ENCODE peak calls at places on chromosomes 1 and 21, in ten cellular contexts. One of them, this sample, is unnamed.

GRCh38 chr1:106678661-106679060 is 377.8 kb upstream of the PRMT6 start:
- DNase-seq in ovary: no peak
- DNase-seq in CD4-positive, alpha-beta T cell: no peak
- DNase-seq in DND-41: no peak
- DNase-seq in MM.1S: no peak
- DNase-seq in tibial nerve: no peak
- DNase-seq in progenitor cell of endocrine pancreas: no peak
- DNase-seq in PC-3: peak
- DNase-seq in GM10248: no peak
- DNase-seq in heart right ventricle: no peak
- DNase-seq in this sample: no peak

GRCh38 chr1:184329255-184329953 is 57.4 kb upstream of the C1orf21 start:
- DNase-seq in ovary: no peak
- DNase-seq in CD4-positive, alpha-beta T cell: no peak
- DNase-seq in DND-41: no peak
- DNase-seq in MM.1S: no peak
- DNase-seq in tibial nerve: no peak
- DNase-seq in progenitor cell of endocrine pancreas: no peak
- DNase-seq in PC-3: no peak
- DNase-seq in GM10248: no peak
- DNase-seq in heart right ventricle: no peak
- DNase-seq in this sample: no peak

GRCh38 chr1:159705251-159705910 is 9.0 kb downstream of the CRP start:
- DNase-seq in ovary: no peak
- DNase-seq in CD4-positive, alpha-beta T cell: no peak
- DNase-seq in DND-41: no peak
- DNase-seq in MM.1S: no peak
- DNase-seq in tibial nerve: no peak
- DNase-seq in progenitor cell of endocrine pancreas: no peak
- DNase-seq in PC-3: no peak
- DNase-seq in GM10248: no peak
- DNase-seq in heart right ventricle: no peak
- DNase-seq in this sample: no peak

GRCh38 chr1:86846166-86846647 is 67.7 kb downstream of the SELENOF start:
- DNase-seq in ovary: no peak
- DNase-seq in CD4-positive, alpha-beta T cell: no peak
- DNase-seq in DND-41: no peak
- DNase-seq in MM.1S: no peak
- DNase-seq in tibial nerve: peak
- DNase-seq in progenitor cell of endocrine pancreas: no peak
- DNase-seq in PC-3: peak
- DNase-seq in GM10248: no peak
- DNase-seq in heart right ventricle: no peak
- DNase-seq in this sample: no peak

GRCh38 chr1:186819563-186819962 is 9.2 kb upstream of the PLA2G4A start:
- DNase-seq in ovary: no peak
- DNase-seq in CD4-positive, alpha-beta T cell: no peak
- DNase-seq in DND-41: no peak
- DNase-seq in MM.1S: no peak
- DNase-seq in tibial nerve: no peak
- DNase-seq in progenitor cell of endocrine pancreas: no peak
- DNase-seq in PC-3: no peak
- DNase-seq in GM10248: no peak
- DNase-seq in heart right ventricle: no peak
- DNase-seq in this sample: no peak

GRCh38 chr1:53381790-53382401 is 54.0 kb upstream of the LRP8 start:
- DNase-seq in ovary: no peak
- DNase-seq in CD4-positive, alpha-beta T cell: no peak
- DNase-seq in DND-41: no peak
- DNase-seq in MM.1S: no peak
- DNase-seq in tibial nerve: no peak
- DNase-seq in progenitor cell of endocrine pancreas: no peak
- DNase-seq in PC-3: peak
- DNase-seq in GM10248: no peak
- DNase-seq in heart right ventricle: no peak
- DNase-seq in this sample: no peak

GRCh38 chr21:44028287-44028659 is 16.2 kb downstream of the TRAPPC10 start:
- DNase-seq in ovary: no peak
- DNase-seq in CD4-positive, alpha-beta T cell: no peak
- DNase-seq in DND-41: no peak
- DNase-seq in MM.1S: no peak
- DNase-seq in tibial nerve: no peak
- DNase-seq in progenitor cell of endocrine pancreas: no peak
- DNase-seq in PC-3: no peak
- DNase-seq in GM10248: no peak
- DNase-seq in heart right ventricle: no peak
- DNase-seq in this sample: no peak

GRCh38 chr1:204616683-204617082 is 68.9 kb downstream of the LRRN2 start:
- DNase-seq in ovary: no peak
- DNase-seq in CD4-positive, alpha-beta T cell: no peak
- DNase-seq in DND-41: no peak
- DNase-seq in MM.1S: no peak
- DNase-seq in tibial nerve: no peak
- DNase-seq in progenitor cell of endocrine pancreas: no peak
- DNase-seq in PC-3: no peak
- DNase-seq in GM10248: no peak
- DNase-seq in heart right ventricle: no peak
- DNase-seq in this sample: no peak

GRCh38 chr1:94597701-94598100 is 56.1 kb upstream of the F3 start:
- DNase-seq in ovary: no peak
- DNase-seq in CD4-positive, alpha-beta T cell: no peak
- DNase-seq in DND-41: no peak
- DNase-seq in MM.1S: no peak
- DNase-seq in tibial nerve: no peak
- DNase-seq in progenitor cell of endocrine pancreas: no peak
- DNase-seq in PC-3: peak
- DNase-seq in GM10248: no peak
- DNase-seq in heart right ventricle: no peak
- DNase-seq in this sample: no peak

GRCh38 chr1:208837242-208837641 is 593.1 kb upstream of the PLXNA2 start:
- DNase-seq in ovary: no peak
- DNase-seq in CD4-positive, alpha-beta T cell: no peak
- DNase-seq in DND-41: no peak
- DNase-seq in MM.1S: no peak
- DNase-seq in tibial nerve: no peak
- DNase-seq in progenitor cell of endocrine pancreas: no peak
- DNase-seq in PC-3: no peak
- DNase-seq in GM10248: no peak
- DNase-seq in heart right ventricle: no peak
- DNase-seq in this sample: no peak

GRCh38 chr1:40404670-40405462 is 31.3 kb downstream of the SMAP2 start:
- DNase-seq in ovary: no peak
- DNase-seq in CD4-positive, alpha-beta T cell: peak
- DNase-seq in DND-41: peak
- DNase-seq in MM.1S: peak
- DNase-seq in tibial nerve: no peak
- DNase-seq in progenitor cell of endocrine pancreas: no peak
- DNase-seq in PC-3: peak
- DNase-seq in GM10248: no peak
- DNase-seq in heart right ventricle: no peak
- DNase-seq in this sample: no peak

GRCh38 chr21:34133802-34134201 is 60.4 kb downstream of the MRPS6 start:
- DNase-seq in ovary: no peak
- DNase-seq in CD4-positive, alpha-beta T cell: no peak
- DNase-seq in DND-41: no peak
- DNase-seq in MM.1S: no peak
- DNase-seq in tibial nerve: no peak
- DNase-seq in progenitor cell of endocrine pancreas: no peak
- DNase-seq in PC-3: no peak
- DNase-seq in GM10248: no peak
- DNase-seq in heart right ventricle: no peak
- DNase-seq in this sample: no peak
- TF ChIP-seq CTCF in ovary: no peak
- TF ChIP-seq CTCF in CD4-positive, alpha-beta T cell: peak
- TF ChIP-seq CTCF in DND-41: no peak
- TF ChIP-seq CTCF in MM.1S: peak
- TF ChIP-seq CTCF in tibial nerve: no peak
- TF ChIP-seq CTCF in progenitor cell of endocrine pancreas: peak
- TF ChIP-seq CTCF in PC-3: peak
- TF ChIP-seq CTCF in GM10248: no peak
- TF ChIP-seq CTCF in heart right ventricle: no peak
- TF ChIP-seq CTCF in this sample: peak

GRCh38 chr1:182035097-182035770 is 26.3 kb downstream of the ZNF648 start:
- DNase-seq in ovary: no peak
- DNase-seq in CD4-positive, alpha-beta T cell: no peak
- DNase-seq in DND-41: peak
- DNase-seq in MM.1S: no peak
- DNase-seq in tibial nerve: no peak
- DNase-seq in progenitor cell of endocrine pancreas: no peak
- DNase-seq in PC-3: no peak
- DNase-seq in GM10248: no peak
- DNase-seq in heart right ventricle: no peak
- DNase-seq in this sample: no peak
- TF ChIP-seq CTCF in ovary: no peak
- TF ChIP-seq CTCF in CD4-positive, alpha-beta T cell: no peak
- TF ChIP-seq CTCF in DND-41: peak
- TF ChIP-seq CTCF in MM.1S: peak
- TF ChIP-seq CTCF in tibial nerve: no peak
- TF ChIP-seq CTCF in progenitor cell of endocrine pancreas: peak
- TF ChIP-seq CTCF in PC-3: peak
- TF ChIP-seq CTCF in GM10248: peak
- TF ChIP-seq CTCF in heart right ventricle: no peak
- TF ChIP-seq CTCF in this sample: peak

GRCh38 chr1:179506199-179506598 is 69.5 kb downstream of the NPHS2 start:
- DNase-seq in ovary: no peak
- DNase-seq in CD4-positive, alpha-beta T cell: no peak
- DNase-seq in DND-41: no peak
- DNase-seq in MM.1S: no peak
- DNase-seq in tibial nerve: no peak
- DNase-seq in progenitor cell of endocrine pancreas: no peak
- DNase-seq in PC-3: no peak
- DNase-seq in GM10248: no peak
- DNase-seq in heart right ventricle: no peak
- DNase-seq in this sample: no peak
- TF ChIP-seq CTCF in ovary: no peak
- TF ChIP-seq CTCF in CD4-positive, alpha-beta T cell: no peak
- TF ChIP-seq CTCF in DND-41: no peak
- TF ChIP-seq CTCF in MM.1S: no peak
- TF ChIP-seq CTCF in tibial nerve: no peak
- TF ChIP-seq CTCF in progenitor cell of endocrine pancreas: no peak
- TF ChIP-seq CTCF in PC-3: no peak
- TF ChIP-seq CTCF in GM10248: no peak
- TF ChIP-seq CTCF in heart right ventricle: no peak
- TF ChIP-seq CTCF in this sample: no peak

GRCh38 chr21:32595431-32595830 is 10.1 kb upstream of the TCP10L start:
- DNase-seq in ovary: no peak
- DNase-seq in CD4-positive, alpha-beta T cell: no peak
- DNase-seq in DND-41: no peak
- DNase-seq in MM.1S: no peak
- DNase-seq in tibial nerve: no peak
- DNase-seq in progenitor cell of endocrine pancreas: no peak
- DNase-seq in PC-3: no peak
- DNase-seq in GM10248: no peak
- DNase-seq in heart right ventricle: no peak
- DNase-seq in this sample: no peak
- TF ChIP-seq CTCF in ovary: no peak
- TF ChIP-seq CTCF in CD4-positive, alpha-beta T cell: no peak
- TF ChIP-seq CTCF in DND-41: no peak
- TF ChIP-seq CTCF in MM.1S: no peak
- TF ChIP-seq CTCF in tibial nerve: no peak
- TF ChIP-seq CTCF in progenitor cell of endocrine pancreas: no peak
- TF ChIP-seq CTCF in PC-3: no peak
- TF ChIP-seq CTCF in GM10248: no peak
- TF ChIP-seq CTCF in heart right ventricle: no peak
- TF ChIP-seq CTCF in this sample: no peak

GRCh38 chr1:201585099-201585498 is 46.2 kb downstream of the NAV1 start:
- DNase-seq in ovary: no peak
- DNase-seq in CD4-positive, alpha-beta T cell: no peak
- DNase-seq in DND-41: no peak
- DNase-seq in MM.1S: no peak
- DNase-seq in tibial nerve: no peak
- DNase-seq in progenitor cell of endocrine pancreas: no peak
- DNase-seq in PC-3: no peak
- DNase-seq in GM10248: no peak
- DNase-seq in heart right ventricle: no peak
- DNase-seq in this sample: no peak

GRCh38 chr1:201583663-201584062 is 44.7 kb downstream of the NAV1 start:
- DNase-seq in ovary: no peak
- DNase-seq in CD4-positive, alpha-beta T cell: no peak
- DNase-seq in DND-41: no peak
- DNase-seq in MM.1S: no peak
- DNase-seq in tibial nerve: no peak
- DNase-seq in progenitor cell of endocrine pancreas: no peak
- DNase-seq in PC-3: no peak
- DNase-seq in GM10248: no peak
- DNase-seq in heart right ventricle: no peak
- DNase-seq in this sample: no peak

GRCh38 chr1:201584510-201584991 is 45.6 kb downstream of the NAV1 start:
- DNase-seq in ovary: no peak
- DNase-seq in CD4-positive, alpha-beta T cell: no peak
- DNase-seq in DND-41: no peak
- DNase-seq in MM.1S: no peak
- DNase-seq in tibial nerve: no peak
- DNase-seq in progenitor cell of endocrine pancreas: no peak
- DNase-seq in PC-3: no peak
- DNase-seq in GM10248: no peak
- DNase-seq in heart right ventricle: peak
- DNase-seq in this sample: no peak

GRCh38 chr1:201582977-201583376 is 44.0 kb downstream of the NAV1 start:
- DNase-seq in ovary: no peak
- DNase-seq in CD4-positive, alpha-beta T cell: no peak
- DNase-seq in DND-41: no peak
- DNase-seq in MM.1S: no peak
- DNase-seq in tibial nerve: no peak
- DNase-seq in progenitor cell of endocrine pancreas: no peak
- DNase-seq in PC-3: no peak
- DNase-seq in GM10248: no peak
- DNase-seq in heart right ventricle: no peak
- DNase-seq in this sample: no peak

DNA sequence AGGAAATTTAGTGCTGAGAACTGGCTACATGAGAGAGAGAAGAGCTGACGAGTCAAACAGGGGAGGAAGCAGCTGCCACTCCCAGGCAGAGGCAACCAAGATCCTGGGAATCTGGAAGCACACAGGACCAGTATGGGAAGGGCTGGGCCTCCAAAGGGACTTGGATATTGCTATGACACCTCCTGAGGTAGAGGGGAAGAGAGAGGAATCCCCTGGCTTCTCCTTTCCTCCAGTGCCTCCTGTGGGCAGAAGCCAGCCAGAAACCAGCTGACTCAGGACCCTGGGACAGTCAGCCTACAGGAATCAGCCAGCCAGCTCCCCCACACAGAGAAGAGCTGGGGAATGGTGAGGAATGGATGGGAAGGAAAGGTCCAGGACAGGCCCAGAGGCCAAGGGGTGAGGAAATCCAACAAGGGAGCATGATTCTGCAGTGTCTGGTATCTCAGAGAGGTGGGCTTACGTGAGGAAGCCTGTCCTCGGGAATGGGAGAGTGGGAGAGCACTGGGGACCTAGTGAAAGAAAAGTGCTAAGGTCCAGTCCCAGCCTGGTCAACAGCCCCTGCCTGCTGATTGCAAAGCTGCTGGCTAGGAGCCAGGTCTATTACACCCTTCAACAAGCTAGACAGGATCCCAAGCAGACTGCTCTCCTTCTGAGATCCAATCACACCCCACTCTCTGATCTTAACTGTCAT is 43.5 kb downstream of the NAV1 start:
- DNase-seq in ovary: no peak
- DNase-seq in CD4-positive, alpha-beta T cell: no peak
- DNase-seq in DND-41: no peak
- DNase-seq in MM.1S: no peak
- DNase-seq in tibial nerve: peak
- DNase-seq in progenitor cell of endocrine pancreas: no peak
- DNase-seq in PC-3: no peak
- DNase-seq in GM10248: no peak
- DNase-seq in heart right ventricle: no peak
- DNase-seq in this sample: no peak
- TF ChIP-seq CTCF in ovary: no peak
- TF ChIP-seq CTCF in CD4-positive, alpha-beta T cell: no peak
- TF ChIP-seq CTCF in DND-41: no peak
- TF ChIP-seq CTCF in MM.1S: no peak
- TF ChIP-seq CTCF in tibial nerve: no peak
- TF ChIP-seq CTCF in progenitor cell of endocrine pancreas: no peak
- TF ChIP-seq CTCF in PC-3: no peak
- TF ChIP-seq CTCF in GM10248: no peak
- TF ChIP-seq CTCF in heart right ventricle: no peak
- TF ChIP-seq CTCF in this sample: no peak